ENCODE peak calls at places on chromosomes 2 and 18, in nine cellular contexts. One of them, this sample, is unnamed.

GRCh38 chr18:6874316-6874715 is 144.8 kb downstream of the ARHGAP28 start:
- DNase-seq in AG09309: no peak
- DNase-seq in left kidney: no peak
- DNase-seq in MCF 10A: no peak
- DNase-seq in ELR: no peak
- DNase-seq in colonic mucosa: no peak
- DNase-seq in tibial artery: no peak
- DNase-seq in foreskin fibroblast: peak
- DNase-seq in AG04450: no peak
- DNase-seq in this sample: no peak

GRCh38 chr2:208406474-208407451 is at the start of gene PTH2R:
- DNase-seq in left kidney: peak
- DNase-seq in MCF 10A: no peak
- DNase-seq in AG04450: no peak
- DNase-seq in AG09309: no peak
- DNase-seq in colonic mucosa: no peak
- DNase-seq in foreskin fibroblast: peak
- DNase-seq in tibial artery: no peak
- DNase-seq in ELR: no peak
- DNase-seq in this sample: no peak

GRCh38 chr2:219081701-219082331 is 21.1 kb upstream of the IHH start:
- DNase-seq in tibial artery: no peak
- DNase-seq in ELR: no peak
- DNase-seq in colonic mucosa: peak
- DNase-seq in foreskin fibroblast: no peak
- DNase-seq in AG09309: no peak
- DNase-seq in left kidney: no peak
- DNase-seq in AG04450: no peak
- DNase-seq in MCF 10A: no peak
- DNase-seq in this sample: no peak

GRCh38 chr2:65000619-65001018 is 11.4 kb downstream of the SLC1A4 start:
- DNase-seq in foreskin fibroblast: no peak
- DNase-seq in AG09309: no peak
- DNase-seq in ELR: no peak
- DNase-seq in left kidney: no peak
- DNase-seq in tibial artery: no peak
- DNase-seq in AG04450: no peak
- DNase-seq in MCF 10A: no peak
- DNase-seq in colonic mucosa: no peak
- DNase-seq in this sample: no peak

GRCh38 chr2:16318474-16319195 is 347.0 kb downstream of the CYRIA start:
- DNase-seq in foreskin fibroblast: no peak
- DNase-seq in AG04450: no peak
- DNase-seq in AG09309: no peak
- DNase-seq in ELR: no peak
- DNase-seq in MCF 10A: peak
- DNase-seq in colonic mucosa: no peak
- DNase-seq in left kidney: peak
- DNase-seq in tibial artery: no peak
- DNase-seq in this sample: no peak

GRCh38 chr2:43269074-43269572 is 42.7 kb upstream of the ZFP36L2 start:
- DNase-seq in colonic mucosa: peak
- DNase-seq in MCF 10A: peak
- DNase-seq in ELR: peak
- DNase-seq in AG04450: peak
- DNase-seq in tibial artery: peak
- DNase-seq in foreskin fibroblast: peak
- DNase-seq in left kidney: peak
- DNase-seq in AG09309: peak
- DNase-seq in this sample: peak

GRCh38 chr2:166961933-166962332 is 73.7 kb downstream of the XIRP2 start:
- DNase-seq in AG04450: no peak
- DNase-seq in MCF 10A: no peak
- DNase-seq in tibial artery: no peak
- DNase-seq in left kidney: no peak
- DNase-seq in ELR: no peak
- DNase-seq in AG09309: no peak
- DNase-seq in colonic mucosa: no peak
- DNase-seq in foreskin fibroblast: no peak
- DNase-seq in this sample: no peak

GRCh38 chr2:27849558-27849957 is 40.6 kb downstream of the RBKS start:
- DNase-seq in left kidney: no peak
- DNase-seq in AG04450: no peak
- DNase-seq in foreskin fibroblast: no peak
- DNase-seq in tibial artery: no peak
- DNase-seq in colonic mucosa: no peak
- DNase-seq in ELR: no peak
- DNase-seq in AG09309: no peak
- DNase-seq in MCF 10A: no peak
- DNase-seq in this sample: no peak

GRCh38 chr2:146041291-146041868 is 1521.5 kb upstream of the ZEB2 start:
- DNase-seq in foreskin fibroblast: no peak
- DNase-seq in MCF 10A: no peak
- DNase-seq in AG09309: no peak
- DNase-seq in tibial artery: no peak
- DNase-seq in ELR: no peak
- DNase-seq in AG04450: no peak
- DNase-seq in colonic mucosa: no peak
- DNase-seq in left kidney: no peak
- DNase-seq in this sample: no peak

GRCh38 chr2:167480986-167481309 is 592.7 kb downstream of the XIRP2 start:
- DNase-seq in MCF 10A: no peak
- DNase-seq in tibial artery: no peak
- DNase-seq in ELR: peak
- DNase-seq in colonic mucosa: no peak
- DNase-seq in AG04450: no peak
- DNase-seq in left kidney: no peak
- DNase-seq in AG09309: no peak
- DNase-seq in foreskin fibroblast: peak
- DNase-seq in this sample: no peak

GRCh38 chr2:61288070-61288841 is 126.3 kb downstream of the C2orf74 start:
- DNase-seq in AG09309: no peak
- DNase-seq in left kidney: no peak
- DNase-seq in foreskin fibroblast: peak
- DNase-seq in MCF 10A: no peak
- DNase-seq in tibial artery: no peak
- DNase-seq in AG04450: no peak
- DNase-seq in ELR: no peak
- DNase-seq in colonic mucosa: peak
- DNase-seq in this sample: no peak

GRCh38 chr18:31241900-31242409 is 76.0 kb upstream of the DSG1 start:
- DNase-seq in AG09309: no peak
- DNase-seq in colonic mucosa: peak
- DNase-seq in foreskin fibroblast: no peak
- DNase-seq in left kidney: peak
- DNase-seq in AG04450: no peak
- DNase-seq in MCF 10A: peak
- DNase-seq in tibial artery: no peak
- DNase-seq in ELR: peak
- DNase-seq in this sample: peak

GRCh38 chr2:108612514-108613183 is 78.4 kb downstream of the LIMS1 start:
- DNase-seq in ELR: no peak
- DNase-seq in left kidney: no peak
- DNase-seq in foreskin fibroblast: no peak
- DNase-seq in colonic mucosa: no peak
- DNase-seq in AG09309: no peak
- DNase-seq in MCF 10A: peak
- DNase-seq in AG04450: no peak
- DNase-seq in tibial artery: no peak
- DNase-seq in this sample: no peak

GRCh38 chr2:37679072-37679695 is 7.7 kb upstream of the CDC42EP3 start:
- DNase-seq in AG04450: no peak
- DNase-seq in MCF 10A: no peak
- DNase-seq in left kidney: no peak
- DNase-seq in colonic mucosa: peak
- DNase-seq in foreskin fibroblast: no peak
- DNase-seq in ELR: no peak
- DNase-seq in AG09309: no peak
- DNase-seq in tibial artery: no peak
- DNase-seq in this sample: no peak

GRCh38 chr18:40414155-40414754 is 1540.8 kb upstream of the PIK3C3 start:
- DNase-seq in colonic mucosa: no peak
- DNase-seq in left kidney: peak
- DNase-seq in AG04450: no peak
- DNase-seq in AG09309: no peak
- DNase-seq in ELR: peak
- DNase-seq in tibial artery: no peak
- DNase-seq in MCF 10A: peak
- DNase-seq in foreskin fibroblast: peak
- DNase-seq in this sample: no peak

GRCh38 chr18:72808688-72809087 is 59.1 kb downstream of the NETO1 start:
- DNase-seq in left kidney: no peak
- DNase-seq in MCF 10A: no peak
- DNase-seq in colonic mucosa: no peak
- DNase-seq in AG04450: no peak
- DNase-seq in ELR: no peak
- DNase-seq in AG09309: no peak
- DNase-seq in tibial artery: no peak
- DNase-seq in foreskin fibroblast: no peak
- DNase-seq in this sample: no peak

GRCh38 chr2:239162141-239162821 is 238.5 kb downstream of the HDAC4 start:
- DNase-seq in ELR: no peak
- DNase-seq in colonic mucosa: no peak
- DNase-seq in MCF 10A: no peak
- DNase-seq in tibial artery: peak
- DNase-seq in AG09309: no peak
- DNase-seq in foreskin fibroblast: no peak
- DNase-seq in left kidney: no peak
- DNase-seq in AG04450: no peak
- DNase-seq in this sample: no peak

GRCh38 chr2:224217962-224218347 is 178.9 kb upstream of the SERPINE2 start:
- DNase-seq in colonic mucosa: no peak
- DNase-seq in foreskin fibroblast: peak
- DNase-seq in ELR: peak
- DNase-seq in MCF 10A: peak
- DNase-seq in tibial artery: peak
- DNase-seq in AG04450: peak
- DNase-seq in left kidney: no peak
- DNase-seq in AG09309: peak
- DNase-seq in this sample: no peak

GRCh38 chr18:74063023-74063422 is 84.6 kb downstream of the FBXO15 start:
- DNase-seq in AG04450: no peak
- DNase-seq in ELR: no peak
- DNase-seq in MCF 10A: no peak
- DNase-seq in colonic mucosa: no peak
- DNase-seq in left kidney: no peak
- DNase-seq in foreskin fibroblast: no peak
- DNase-seq in tibial artery: no peak
- DNase-seq in AG09309: no peak
- DNase-seq in this sample: no peak

GRCh38 chr2:226800941-226801784 is 1.5 kb upstream of the IRS1 start:
- DNase-seq in foreskin fibroblast: peak
- DNase-seq in AG04450: no peak
- DNase-seq in MCF 10A: no peak
- DNase-seq in colonic mucosa: peak
- DNase-seq in AG09309: no peak
- DNase-seq in left kidney: peak
- DNase-seq in tibial artery: peak
- DNase-seq in ELR: peak
- DNase-seq in this sample: peak

GRCh38 chr2:237532225-237532624 is 34.1 kb upstream of the PRLH start:
- DNase-seq in tibial artery: no peak
- DNase-seq in colonic mucosa: no peak
- DNase-seq in AG09309: no peak
- DNase-seq in foreskin fibroblast: no peak
- DNase-seq in left kidney: peak
- DNase-seq in MCF 10A: no peak
- DNase-seq in ELR: no peak
- DNase-seq in AG04450: no peak
- DNase-seq in this sample: no peak

GRCh38 chr18:9095297-9096012 is 7.0 kb upstream of the NDUFV2 start:
- DNase-seq in AG04450: peak
- DNase-seq in foreskin fibroblast: peak
- DNase-seq in AG09309: no peak
- DNase-seq in colonic mucosa: no peak
- DNase-seq in left kidney: no peak
- DNase-seq in MCF 10A: no peak
- DNase-seq in tibial artery: no peak
- DNase-seq in ELR: peak
- DNase-seq in this sample: no peak

GRCh38 chr2:148875387-148876051 is 492 bp downstream of the KIF5C start:
- DNase-seq in MCF 10A: no peak
- DNase-seq in foreskin fibroblast: no peak
- DNase-seq in AG04450: no peak
- DNase-seq in colonic mucosa: no peak
- DNase-seq in tibial artery: no peak
- DNase-seq in AG09309: no peak
- DNase-seq in ELR: no peak
- DNase-seq in left kidney: peak
- DNase-seq in this sample: no peak

GRCh38 chr2:234963785-234964615 is 12.2 kb downstream of the SH3BP4 start:
- DNase-seq in foreskin fibroblast: no peak
- DNase-seq in tibial artery: no peak
- DNase-seq in colonic mucosa: peak
- DNase-seq in ELR: peak
- DNase-seq in AG04450: no peak
- DNase-seq in AG09309: no peak
- DNase-seq in MCF 10A: peak
- DNase-seq in left kidney: peak
- DNase-seq in this sample: peak

GRCh38 chr2:10717630-10718029 is 3.8 kb upstream of the ATP6V1C2 start:
- DNase-seq in foreskin fibroblast: peak
- DNase-seq in AG09309: peak
- DNase-seq in ELR: peak
- DNase-seq in left kidney: no peak
- DNase-seq in AG04450: peak
- DNase-seq in MCF 10A: peak
- DNase-seq in tibial artery: no peak
- DNase-seq in colonic mucosa: no peak
- DNase-seq in this sample: peak

GRCh38 chr2:172251231-172251630 is 148.5 kb upstream of the DLX2 start:
- DNase-seq in tibial artery: no peak
- DNase-seq in AG04450: no peak
- DNase-seq in left kidney: no peak
- DNase-seq in AG09309: no peak
- DNase-seq in MCF 10A: no peak
- DNase-seq in ELR: peak
- DNase-seq in colonic mucosa: no peak
- DNase-seq in foreskin fibroblast: peak
- DNase-seq in this sample: no peak

GRCh38 chr18:50401888-50402287 is 27.0 kb downstream of the SKA1 start:
- DNase-seq in foreskin fibroblast: peak
- DNase-seq in colonic mucosa: peak
- DNase-seq in left kidney: peak
- DNase-seq in MCF 10A: peak
- DNase-seq in AG09309: no peak
- DNase-seq in tibial artery: no peak
- DNase-seq in ELR: peak
- DNase-seq in AG04450: no peak
- DNase-seq in this sample: peak

GRCh38 chr2:67498931-67499330 is 101.8 kb downstream of the ETAA1 start:
- DNase-seq in colonic mucosa: no peak
- DNase-seq in left kidney: no peak
- DNase-seq in AG09309: no peak
- DNase-seq in tibial artery: no peak
- DNase-seq in foreskin fibroblast: no peak
- DNase-seq in MCF 10A: no peak
- DNase-seq in AG04450: no peak
- DNase-seq in ELR: no peak
- DNase-seq in this sample: no peak

GRCh38 chr2:128784626-128785306 is 466.1 kb upstream of the HS6ST1 start:
- DNase-seq in colonic mucosa: no peak
- DNase-seq in AG04450: no peak
- DNase-seq in foreskin fibroblast: no peak
- DNase-seq in AG09309: no peak
- DNase-seq in tibial artery: no peak
- DNase-seq in MCF 10A: no peak
- DNase-seq in left kidney: no peak
- DNase-seq in ELR: no peak
- DNase-seq in this sample: no peak